ENCODE peak calls at places on chromosomes 12 and 14, in nine cellular contexts. X is psoas muscle, Z is HFFc6, C is tibial nerve, N is endodermal cell, S is DND-41, F is AG04450, Y is A549, U is H9. P is an unnamed sample.

GRCh38 chr12:130162267-130162666 is at the start of gene FZD10:
- DNase-seq in Z (no peak), U (peak), F (no peak), N (peak), Y (no peak), C (no peak), S (no peak), X (peak), P (no peak)

GRCh38 chr12:53179694-53180269 is 740 bp upstream of the ZNF740 start:
- DNase-seq in F (no peak), S (no peak), N (no peak), X (no peak), C (no peak), Y (no peak), Z (no peak), U (no peak), P (no peak)

GRCh38 chr12:105338954-105339353 is 8.5 kb downstream of the C12orf75 start:
- DNase-seq in X (no peak), S (no peak), U (no peak), C (no peak), F (no peak), N (no peak), Z (no peak), Y (no peak), P (no peak)

GRCh38 chr12:116916714-116917114 is 6.0 kb downstream of the FBXW8 start:
- DNase-seq in C (no peak), N (peak), Z (peak), F (peak), S (peak), Y (peak), X (peak), U (no peak), P (peak)

GRCh38 chr14:55867726-55868125 is 250.5 kb upstream of the PELI2 start:
- DNase-seq in N (no peak), X (no peak), C (no peak), S (no peak), F (no peak), Y (no peak), U (no peak), Z (no peak), P (no peak)

GRCh38 chr14:100065161-100065871 is at the start of gene EVL:
- DNase-seq in S (peak), X (no peak), F (no peak), U (no peak), C (no peak), N (no peak), Y (no peak), Z (no peak), P (peak)

GRCh38 chr14:50403433-50403832 is 6.8 kb upstream of the CDKL1 start:
- DNase-seq in S (no peak), X (no peak), Z (no peak), Y (no peak), F (peak), U (no peak), C (no peak), N (no peak), P (no peak)

GRCh38 chr14:20477211-20477876 is 8.1 kb downstream of the PNP start:
- DNase-seq in F (no peak), N (no peak), C (no peak), S (peak), Z (peak), Y (no peak), U (no peak), X (no peak), P (no peak)

GRCh38 chr14:52067873-52068740 is 752 bp downstream of the NID2 start:
- DNase-seq in Y (peak), U (peak), S (no peak), X (peak), C (no peak), N (peak), Z (no peak), F (no peak), P (peak)

GRCh38 chr12:9039397-9039977 is 50.1 kb downstream of the KLRG1 start:
- DNase-seq in C (no peak), U (no peak), X (no peak), N (no peak), S (peak), F (peak), Y (peak), Z (peak), P (no peak)

GRCh38 chr12:28966049-28966778 is 182.9 kb upstream of the FAR2 start:
- DNase-seq in Y (no peak), U (no peak), N (no peak), F (no peak), X (no peak), C (no peak), Z (no peak), S (no peak), P (no peak)

GRCh38 chr14:102538598-102539543 is 29.3 kb upstream of the ANKRD9 start:
- DNase-seq in X (no peak), C (no peak), U (no peak), S (no peak), N (no peak), Z (no peak), Y (no peak), F (no peak), P (no peak)

GRCh38 chr12:121404734-121405133 is 4.8 kb downstream of the RNF34 start:
- DNase-seq in Z (no peak), X (no peak), F (no peak), N (no peak), S (no peak), C (no peak), Y (no peak), U (no peak), P (no peak)

GRCh38 chr12:81284137-81284536 is 206.3 kb downstream of the ACSS3 start:
- DNase-seq in N (peak), U (peak), Z (peak), S (no peak), C (no peak), F (no peak), Y (no peak), X (no peak), P (no peak)

GRCh38 chr12:92065018-92065499 is 80.6 kb downstream of the BTG1 start:
- DNase-seq in Z (no peak), X (no peak), Y (peak), S (no peak), U (no peak), N (no peak), C (no peak), F (no peak), P (peak)

GRCh38 chr14:50000215-50001145 is 107.6 kb downstream of the ARF6 start:
- DNase-seq in X (peak), U (peak), Z (peak), S (peak), C (no peak), F (no peak), Y (no peak), N (peak), P (peak)

GRCh38 chr12:55724226-55724939 is 4.2 kb downstream of the RDH5 start:
- DNase-seq in N (peak), Y (peak), X (peak), F (no peak), U (peak), S (peak), C (peak), Z (peak), P (no peak)

GRCh38 chr12:75270157-75270556 is 60.0 kb downstream of the CAPS2 start:
- DNase-seq in Y (no peak), N (no peak), Z (no peak), F (no peak), X (no peak), U (no peak), S (no peak), C (no peak), P (no peak)

GRCh38 chr12:42758806-42759205 is 169.3 kb upstream of the PRICKLE1 start:
- DNase-seq in U (no peak), Y (no peak), F (no peak), X (no peak), Z (no peak), S (no peak), N (no peak), C (no peak), P (no peak)

GRCh38 chr12:120126635-120127005 is 10.1 kb upstream of the RAB35 start:
- DNase-seq in U (no peak), X (no peak), S (no peak), F (no peak), Y (no peak), C (no peak), N (no peak), Z (no peak), P (no peak)

GRCh38 chr14:103526247-103526913 is 2.6 kb upstream of the TRMT61A start:
- DNase-seq in C (no peak), Y (no peak), F (no peak), U (no peak), S (no peak), Z (no peak), X (no peak), N (no peak), P (no peak)

GRCh38 chr12:56080556-56081138 is 682 bp downstream of the ERBB3 start:
- DNase-seq in S (no peak), Z (no peak), Y (no peak), C (no peak), N (peak), U (peak), F (no peak), X (no peak), P (no peak)

GRCh38 chr14:97827746-97828145 is 1030.6 kb downstream of the VRK1 start:
- DNase-seq in X (no peak), S (no peak), Z (no peak), Y (no peak), C (no peak), U (no peak), N (no peak), F (no peak), P (no peak)

GRCh38 chr12:105083551-105084105 is 630 bp downstream of the ALDH1L2 start:
- DNase-seq in Y (peak), N (no peak), F (peak), C (peak), U (peak), Z (peak), X (peak), S (no peak), P (peak)

GRCh38 chr12:14841761-14842160 is 1.6 kb downstream of the ART4 start:
- DNase-seq in X (peak), S (no peak), Z (peak), U (no peak), F (no peak), N (peak), Y (peak), C (no peak), P (no peak)

GRCh38 chr14:54786816-54787215 is 115.8 kb downstream of the GCH1 start:
- DNase-seq in U (no peak), F (no peak), Z (no peak), C (no peak), N (peak), X (no peak), Y (no peak), S (no peak), P (no peak)

GRCh38 chr12:54125950-54126695 is 62.7 kb downstream of the SMUG1 start:
- DNase-seq in Y (no peak), F (no peak), C (peak), N (peak), U (no peak), S (no peak), Z (no peak), X (peak), P (no peak)

GRCh38 chr12:9378430-9378835 is 170.2 kb upstream of the PZP start:
- DNase-seq in C (no peak), N (peak), X (no peak), Z (no peak), Y (peak), S (no peak), F (no peak), U (peak), P (no peak)

GRCh38 chr14:36222952-36223468 is 46.5 kb upstream of the PTCSC3 start:
- DNase-seq in N (no peak), X (no peak), U (no peak), C (no peak), Y (no peak), Z (no peak), F (no peak), S (no peak), P (no peak)

GRCh38 chr14:33432407-33433023 is 493.8 kb downstream of the NPAS3 start:
- DNase-seq in N (no peak), U (no peak), C (no peak), Z (peak), F (no peak), X (no peak), Y (peak), S (no peak), P (no peak)
- TF ChIP-seq CTCF in N (peak), U (peak), C (no peak), Z (peak), F (peak), X (peak), Y (peak), S (peak), P (peak)

GRCh38 chr12:6614513-6615177 is 7.5 kb upstream of the CHD4 start:
- DNase-seq in Y (peak), C (no peak), X (no peak), U (peak), Z (peak), N (peak), F (no peak), S (no peak), P (no peak)

GRCh38 chr12:6612247-6612646 is 5.1 kb upstream of the CHD4 start:
- DNase-seq in X (no peak), Y (no peak), S (peak), C (no peak), U (no peak), N (no peak), F (no peak), Z (no peak), P (no peak)

GRCh38 chr12:6613015-6613775 is 6.0 kb upstream of the CHD4 start:
- DNase-seq in C (peak), Z (peak), S (peak), F (no peak), X (peak), N (peak), U (peak), Y (no peak), P (peak)

GRCh38 chr12:6612652-6613014 is 5.5 kb upstream of the CHD4 start:
- DNase-seq in C (no peak), Z (peak), N (no peak), Y (no peak), X (no peak), U (no peak), F (no peak), S (no peak), P (no peak)

GRCh38 chr12:6613776-6614512 is 6.8 kb upstream of the CHD4 start:
- DNase-seq in S (peak), C (peak), N (peak), Z (peak), F (peak), U (peak), X (peak), Y (peak), P (peak)
- TF ChIP-seq CTCF in S (peak), C (no peak), N (peak), Z (no peak), F (peak), U (no peak), X (peak), Y (peak), P (peak)

DNA sequence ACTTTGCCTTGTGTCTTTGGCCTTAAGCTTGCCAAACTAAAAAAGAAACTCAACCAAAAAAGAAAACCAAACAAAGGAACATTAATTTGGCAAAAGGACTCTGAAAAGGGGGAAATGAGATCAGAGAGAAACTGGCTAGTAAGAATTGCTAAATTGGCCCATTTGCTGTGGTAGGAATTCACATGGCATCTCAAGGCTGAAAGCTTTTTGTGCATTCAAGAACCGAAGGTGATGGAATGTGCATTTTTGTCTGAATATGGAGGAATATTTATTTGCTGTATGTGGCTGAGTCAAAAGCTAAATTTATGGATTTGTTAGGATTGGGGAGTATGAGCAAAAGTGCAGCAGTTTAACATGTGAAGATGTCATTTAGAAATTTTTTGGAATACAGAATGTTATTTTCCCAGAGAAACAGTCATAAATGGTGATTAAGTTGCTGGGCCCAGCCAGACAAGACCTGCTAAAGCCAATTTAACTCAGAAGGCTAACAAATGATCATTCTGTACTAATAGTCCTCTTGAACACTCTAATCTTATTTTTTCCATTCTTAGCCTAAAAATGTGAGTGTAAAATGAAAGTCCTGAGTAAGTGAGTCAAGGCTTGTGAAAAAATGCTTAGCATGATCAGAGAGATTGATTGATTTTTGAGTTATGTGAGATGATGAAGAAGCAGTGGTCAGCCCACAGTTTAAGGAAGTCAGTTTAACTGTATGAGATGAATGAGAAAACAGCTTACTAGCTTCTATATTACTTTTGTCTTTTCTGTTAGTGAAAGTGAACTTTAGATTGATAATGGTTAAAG is 94.1 kb downstream of the ANO6 start:
- DNase-seq in Y (no peak), F (no peak), N (no peak), S (no peak), Z (peak), U (no peak), X (no peak), C (no peak), P (no peak)
- TF ChIP-seq CTCF in Y (no peak), F (peak), N (no peak), S (no peak), Z (peak), U (no peak), X (no peak), C (no peak), P (no peak)

GRCh38 chr14:92676031-92676430 is 72.4 kb downstream of the LGMN start:
- DNase-seq in X (no peak), U (no peak), Y (no peak), C (no peak), N (no peak), Z (no peak), F (no peak), S (no peak), P (no peak)
- TF ChIP-seq CTCF in X (no peak), U (no peak), Y (no peak), C (no peak), N (no peak), Z (no peak), F (no peak), S (no peak), P (no peak)

GRCh38 chr12:32301216-32301615 is 98.1 kb upstream of the FGD4 start:
- DNase-seq in N (no peak), S (no peak), C (no peak), F (no peak), U (no peak), Y (no peak), Z (no peak), X (no peak), P (peak)

GRCh38 chr12:32305163-32305562 is 94.2 kb upstream of the FGD4 start:
- DNase-seq in S (no peak), Z (no peak), U (no peak), C (no peak), N (no peak), Y (peak), X (no peak), F (no peak), P (no peak)

GRCh38 chr12:32298917-32299316 is 100.4 kb upstream of the FGD4 start:
- DNase-seq in C (no peak), S (no peak), U (no peak), X (no peak), F (no peak), Z (peak), N (no peak), Y (no peak), P (no peak)

GRCh38 chr12:32303171-32303570 is 96.2 kb upstream of the FGD4 start:
- DNase-seq in S (no peak), U (no peak), Y (no peak), Z (no peak), X (no peak), N (no peak), F (no peak), C (no peak), P (no peak)

GRCh38 chr12:32302218-32302826 is 97.0 kb upstream of the FGD4 start:
- DNase-seq in F (no peak), S (no peak), U (peak), Y (no peak), X (no peak), C (no peak), N (peak), Z (peak), P (peak)
- TF ChIP-seq CTCF in F (peak), S (peak), U (peak), Y (no peak), X (peak), C (peak), N (peak), Z (peak), P (peak)

DNA sequence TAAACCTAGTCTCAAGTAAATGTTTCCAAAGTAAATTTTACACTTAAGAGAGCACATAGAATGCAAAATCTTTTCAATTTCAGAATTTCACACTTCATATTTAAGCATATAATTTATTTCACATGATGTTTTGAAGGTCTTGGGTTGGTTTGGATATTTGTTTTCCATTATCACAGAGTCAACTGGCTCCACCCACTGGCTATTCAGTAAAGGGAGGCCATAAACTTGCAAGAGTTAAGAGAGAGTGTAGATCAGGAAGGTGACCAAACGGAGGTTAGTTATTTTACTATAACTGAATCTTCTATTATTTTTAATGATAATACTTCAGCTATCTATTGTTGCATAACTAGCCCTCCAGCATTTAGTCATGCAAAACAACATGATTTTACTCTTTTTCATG is 6.2 kb upstream of the CPNE8 start:
- DNase-seq in Y (no peak), S (no peak), X (no peak), F (no peak), C (no peak), U (no peak), N (peak), Z (no peak), P (no peak)
- TF ChIP-seq CTCF in Y (peak), S (no peak), X (no peak), F (no peak), C (no peak), U (no peak), N (peak), Z (no peak), P (peak)

GRCh38 chr12:118310320-118310719 is 62.4 kb downstream of the TAOK3 start:
- DNase-seq in C (no peak), Z (no peak), S (no peak), U (no peak), F (no peak), N (no peak), X (no peak), Y (no peak), P (no peak)

GRCh38 chr12:118317729-118318128 is 55.0 kb downstream of the TAOK3 start:
- DNase-seq in S (no peak), N (no peak), F (no peak), Y (no peak), Z (no peak), C (no peak), U (no peak), X (no peak), P (no peak)

GRCh38 chr12:118315821-118316220 is 56.9 kb downstream of the TAOK3 start:
- DNase-seq in Z (no peak), N (no peak), C (no peak), F (no peak), X (no peak), S (no peak), Y (no peak), U (no peak), P (no peak)

GRCh38 chr12:118311666-118312065 is 61.0 kb downstream of the TAOK3 start:
- DNase-seq in C (no peak), Y (no peak), X (no peak), N (no peak), S (no peak), U (no peak), Z (no peak), F (no peak), P (no peak)

DNA sequence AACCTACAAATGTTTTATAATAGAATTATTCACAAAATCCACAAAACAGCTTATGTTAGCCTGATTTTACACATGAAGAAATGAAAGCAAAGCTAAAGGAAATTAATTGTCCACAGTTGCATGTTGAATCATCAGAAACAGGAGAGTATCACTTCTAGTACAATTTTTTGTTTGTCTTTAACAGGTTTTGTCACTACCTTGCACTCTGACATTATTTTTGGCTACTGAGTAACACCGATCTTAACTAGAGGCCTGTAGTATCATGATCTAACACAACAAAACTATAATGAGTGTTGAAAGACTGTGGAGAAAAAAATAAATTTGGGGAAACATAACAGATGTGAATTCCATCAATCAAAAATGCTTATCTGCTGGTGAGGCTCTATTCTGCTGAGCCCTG is 60.1 kb downstream of the TAOK3 start:
- DNase-seq in Z (no peak), Y (no peak), N (no peak), C (no peak), U (no peak), F (no peak), S (no peak), X (no peak), P (peak)
- TF ChIP-seq CTCF in Z (no peak), Y (no peak), N (no peak), C (no peak), U (no peak), F (no peak), S (no peak), X (no peak), P (no peak)

GRCh38 chr14:76647699-76648298 is 113.5 kb upstream of the VASH1 start:
- DNase-seq in F (peak), X (no peak), S (peak), N (peak), Z (peak), Y (peak), U (peak), C (no peak), P (no peak)
- TF ChIP-seq CTCF in F (peak), X (peak), S (peak), N (peak), Z (peak), Y (peak), U (peak), C (peak), P (peak)

P was measured in GM06990.